ENCODE peak calls at places on chromosomes 12 and 14, in seven cellular contexts. J, U, T, M, K, C and E are unnamed samples.

GRCh38 chr12:51675062-51675803 is 84.2 kb downstream of the SCN8A start:
- DNase-seq in J (no peak), K (no peak), C (no peak), M (no peak), T (no peak), U (no peak), E (no peak)

GRCh38 chr14:83173687-83174086 is 1640.0 kb upstream of the SEL1L start:
- DNase-seq in U (no peak), T (no peak), K (no peak), C (no peak), M (no peak), J (peak), E (no peak)

GRCh38 chr14:38549549-38549948 is 293.7 kb upstream of the CLEC14A start:
- DNase-seq in J (no peak), M (no peak), C (no peak), U (no peak), K (no peak), T (no peak), E (no peak)

GRCh38 chr12:121792607-121793500 is 634 bp downstream of the RHOF start:
- DNase-seq in T (no peak), C (no peak), K (no peak), M (peak), J (no peak), U (no peak), E (peak)

GRCh38 chr12:42270596-42270995 is 32.5 kb upstream of the YAF2 start:
- DNase-seq in M (no peak), K (no peak), T (no peak), C (no peak), J (no peak), U (no peak), E (no peak)

GRCh38 chr14:22070119-22070982 is 396.7 kb upstream of the OR4E1 start:
- DNase-seq in J (no peak), K (peak), T (no peak), C (peak), M (peak), U (no peak), E (peak)

GRCh38 chr14:56195219-56195618 is 77.0 kb downstream of the PELI2 start:
- DNase-seq in U (no peak), K (peak), M (no peak), T (no peak), C (no peak), J (no peak), E (no peak)

GRCh38 chr12:56487448-56488040 is 417 bp downstream of the GLS2 start:
- DNase-seq in C (peak), K (peak), U (no peak), M (peak), T (no peak), J (no peak), E (peak)

GRCh38 chr14:33509927-33510535 is 440.8 kb downstream of the EGLN3 start:
- DNase-seq in J (no peak), M (no peak), U (no peak), T (no peak), C (no peak), K (no peak), E (no peak)

GRCh38 chr14:65095633-65096205 is 6.6 kb downstream of the MAX start:
- DNase-seq in T (no peak), K (no peak), U (peak), M (no peak), C (peak), J (peak), E (no peak)

GRCh38 chr12:50655374-50655921 is 108.5 kb upstream of the ATF1 start:
- DNase-seq in K (no peak), C (no peak), T (no peak), J (no peak), M (no peak), U (no peak), E (no peak)

GRCh38 chr12:34401659-34402227 is 379.4 kb downstream of the ALG10 start:
- DNase-seq in C (peak), K (no peak), M (peak), T (no peak), J (no peak), U (no peak), E (peak)

GRCh38 chr14:33959692-33960151 is 8.8 kb upstream of the EGLN3 start:
- DNase-seq in J (no peak), T (no peak), K (peak), C (no peak), M (peak), U (no peak), E (no peak)

GRCh38 chr12:24546661-24547060 is 402.2 kb downstream of the BCAT1 start:
- DNase-seq in U (no peak), T (no peak), C (no peak), M (no peak), K (no peak), J (no peak), E (no peak)

GRCh38 chr14:100438271-100438670 is 115.1 kb downstream of the SLC25A47 start:
- DNase-seq in C (no peak), U (no peak), K (no peak), T (no peak), M (no peak), J (no peak), E (no peak)

GRCh38 chr12:132588319-132588718 is 22.1 kb downstream of the LRCOL1 start:
- DNase-seq in K (no peak), M (no peak), T (no peak), C (peak), J (no peak), U (no peak), E (no peak)

GRCh38 chr12:70920251-70920851 is at the start of gene PTPRR:
- DNase-seq in T (no peak), K (peak), U (no peak), M (peak), J (no peak), C (no peak), E (no peak)

GRCh38 chr12:80565276-80565675 is 121.2 kb downstream of the PTPRQ start:
- DNase-seq in J (peak), T (no peak), U (peak), M (no peak), C (no peak), K (no peak), E (no peak)

GRCh38 chr14:57136669-57137068 is 132.0 kb downstream of the EXOC5 start:
- DNase-seq in J (no peak), K (no peak), C (peak), U (no peak), M (peak), T (no peak), E (no peak)

GRCh38 chr12:3770891-3771290 is 18.0 kb upstream of the CRACR2A start:
- DNase-seq in M (no peak), T (no peak), K (no peak), J (peak), U (no peak), C (no peak), E (no peak)

GRCh38 chr14:44029933-44030332 is 477.1 kb downstream of the FSCB start:
- DNase-seq in J (no peak), M (no peak), U (no peak), C (no peak), T (no peak), K (no peak), E (no peak)

GRCh38 chr12:88553941-88554658 is 26.2 kb downstream of the KITLG start:
- DNase-seq in K (peak), T (no peak), C (no peak), U (no peak), M (no peak), J (peak), E (no peak)

GRCh38 chr14:101288436-101289229 is 272.7 kb upstream of the DIO3 start:
- DNase-seq in C (peak), U (no peak), K (no peak), M (no peak), T (no peak), J (no peak), E (no peak)

GRCh38 chr14:74160763-74161162 is 76.0 kb downstream of the LIN52 start:
- DNase-seq in J (no peak), T (no peak), M (no peak), C (no peak), K (no peak), U (no peak), E (no peak)

GRCh38 chr12:3076730-3077571 is at the start of gene TSPAN9:
- DNase-seq in U (no peak), M (peak), K (peak), T (no peak), J (peak), C (peak), E (peak)

GRCh38 chr12:57744777-57745484 is at the start of gene TSPAN31:
- DNase-seq in K (peak), T (peak), M (peak), J (peak), U (peak), C (peak), E (peak)

GRCh38 chr14:37142835-37143499 is 29.4 kb downstream of the SLC25A21 start:
- DNase-seq in T (no peak), U (peak), C (no peak), M (no peak), K (peak), J (peak), E (no peak)

GRCh38 chr12:40907115-40907521 is 214.9 kb downstream of the CNTN1 start:
- DNase-seq in U (no peak), K (no peak), T (no peak), J (peak), C (no peak), M (no peak), E (no peak)

GRCh38 chr12:121428883-121429282 is 29.0 kb downstream of the RNF34 start:
- DNase-seq in J (no peak), T (no peak), C (no peak), M (no peak), U (no peak), K (no peak), E (no peak)

GRCh38 chr12:75852143-75852542 is 179.4 kb downstream of the PHLDA1 start:
- DNase-seq in T (no peak), U (no peak), M (no peak), J (peak), K (no peak), C (no peak), E (no peak)

GRCh38 chr12:88753074-88753473 is 172.8 kb upstream of the KITLG start:
- DNase-seq in J (peak), K (no peak), C (no peak), U (no peak), M (no peak), T (no peak), E (no peak)

GRCh38 chr14:101584049-101584859 is 23.0 kb downstream of the DIO3 start:
- DNase-seq in C (peak), J (no peak), T (no peak), M (peak), K (no peak), U (no peak), E (peak)

GRCh38 chr12:119788783-119789182 is 88.3 kb downstream of the CIT start:
- DNase-seq in M (no peak), J (peak), T (no peak), K (no peak), C (no peak), U (no peak), E (no peak)

GRCh38 chr14:63308723-63309317 is 9.9 kb downstream of the GPHB5 start:
- DNase-seq in J (peak), K (peak), C (no peak), U (no peak), M (peak), T (no peak), E (no peak)

GRCh38 chr12:50685641-50686040 is 78.3 kb upstream of the ATF1 start:
- DNase-seq in U (no peak), M (no peak), J (no peak), T (no peak), K (no peak), C (no peak), E (no peak)

GRCh38 chr12:111753144-111753881 is 13.4 kb upstream of the ALDH2 start:
- DNase-seq in M (peak), C (peak), K (peak), J (peak), U (peak), T (no peak), E (peak)

GRCh38 chr12:62910549-62911169 is 24.3 kb downstream of the PPM1H start:
- DNase-seq in M (peak), U (no peak), K (no peak), T (no peak), J (no peak), C (no peak), E (no peak)

GRCh38 chr12:9039397-9039977 is 50.1 kb downstream of the KLRG1 start:
- DNase-seq in C (no peak), U (peak), M (no peak), K (peak), T (peak), J (peak), E (no peak)

GRCh38 chr12:13379531-13379930 is 183.0 kb downstream of the EMP1 start:
- DNase-seq in U (no peak), K (peak), T (no peak), M (peak), J (no peak), C (no peak), E (no peak)

GRCh38 chr12:67070307-67070600 is 198.9 kb upstream of the CAND1 start:
- DNase-seq in K (no peak), M (no peak), U (no peak), C (no peak), J (no peak), T (no peak), E (no peak)

GRCh38 chr14:52312872-52313492 is 1.1 kb upstream of the PTGER2 start:
- DNase-seq in T (no peak), J (peak), U (no peak), K (no peak), C (no peak), M (no peak), E (no peak)

GRCh38 chr14:52313493-52313881 is 625 bp upstream of the PTGER2 start:
- DNase-seq in C (no peak), J (peak), U (no peak), K (no peak), M (no peak), T (no peak), E (no peak)

GRCh38 chr14:52314521-52315354 is 626 bp downstream of the PTGER2 start:
- DNase-seq in K (peak), C (peak), M (peak), U (no peak), J (peak), T (no peak), E (peak)

GRCh38 chr14:52313903-52314481 is at the start of gene PTGER2:
- DNase-seq in C (peak), T (no peak), J (peak), K (peak), M (peak), U (peak), E (peak)

DNA sequence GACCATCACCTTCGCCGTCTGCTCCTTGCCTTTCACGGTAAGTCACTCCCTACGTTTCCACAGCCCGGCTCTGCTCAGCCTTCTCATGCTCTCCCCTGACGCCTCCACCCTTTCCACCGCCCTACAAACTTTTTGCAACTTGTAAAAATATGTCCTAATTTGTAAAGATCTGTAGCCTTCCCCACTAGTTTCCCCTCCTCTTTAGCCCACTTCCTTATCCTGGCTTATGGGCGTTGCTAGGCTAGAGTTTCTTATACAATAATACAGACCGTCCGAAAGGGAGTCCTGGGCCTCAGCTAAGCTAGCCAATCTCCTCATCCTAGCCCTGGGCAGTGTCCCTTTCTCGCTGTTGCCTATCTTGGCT is 1.2 kb downstream of the PTGER2 start:
- DNase-seq in T (no peak), K (peak), M (no peak), J (peak), C (no peak), U (no peak), E (no peak)
- H3K4me3 ChIP-seq in T (peak), K (peak), M (peak), J (peak), C (peak), U (peak), E (peak)

DNA sequence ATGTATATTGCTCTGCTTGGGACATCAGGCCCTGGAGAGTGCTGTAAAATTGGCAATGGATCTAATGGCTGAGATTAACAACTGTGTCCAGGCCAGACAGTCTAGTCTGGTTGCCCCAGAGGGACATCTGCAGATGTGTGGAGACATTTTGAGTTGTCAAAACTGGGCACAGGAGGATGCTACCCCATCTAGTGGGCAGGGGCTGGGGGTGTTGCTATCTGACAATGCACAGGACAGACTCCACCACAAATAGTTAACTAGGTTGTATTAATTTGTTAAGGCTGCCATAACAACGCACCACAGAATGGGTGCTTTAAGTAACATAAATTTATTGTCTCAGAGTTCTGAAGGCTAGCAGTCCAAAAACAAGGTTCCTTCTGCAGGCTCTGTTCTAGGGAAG is 302.5 kb upstream of the AMIGO2 start:
- DNase-seq in K (no peak), U (no peak), T (no peak), C (no peak), J (no peak), M (no peak), E (no peak)
- TF ChIP-seq CTCF in K (peak), U (no peak), T (no peak), C (no peak), J (no peak), M (peak), E (no peak)

DNA sequence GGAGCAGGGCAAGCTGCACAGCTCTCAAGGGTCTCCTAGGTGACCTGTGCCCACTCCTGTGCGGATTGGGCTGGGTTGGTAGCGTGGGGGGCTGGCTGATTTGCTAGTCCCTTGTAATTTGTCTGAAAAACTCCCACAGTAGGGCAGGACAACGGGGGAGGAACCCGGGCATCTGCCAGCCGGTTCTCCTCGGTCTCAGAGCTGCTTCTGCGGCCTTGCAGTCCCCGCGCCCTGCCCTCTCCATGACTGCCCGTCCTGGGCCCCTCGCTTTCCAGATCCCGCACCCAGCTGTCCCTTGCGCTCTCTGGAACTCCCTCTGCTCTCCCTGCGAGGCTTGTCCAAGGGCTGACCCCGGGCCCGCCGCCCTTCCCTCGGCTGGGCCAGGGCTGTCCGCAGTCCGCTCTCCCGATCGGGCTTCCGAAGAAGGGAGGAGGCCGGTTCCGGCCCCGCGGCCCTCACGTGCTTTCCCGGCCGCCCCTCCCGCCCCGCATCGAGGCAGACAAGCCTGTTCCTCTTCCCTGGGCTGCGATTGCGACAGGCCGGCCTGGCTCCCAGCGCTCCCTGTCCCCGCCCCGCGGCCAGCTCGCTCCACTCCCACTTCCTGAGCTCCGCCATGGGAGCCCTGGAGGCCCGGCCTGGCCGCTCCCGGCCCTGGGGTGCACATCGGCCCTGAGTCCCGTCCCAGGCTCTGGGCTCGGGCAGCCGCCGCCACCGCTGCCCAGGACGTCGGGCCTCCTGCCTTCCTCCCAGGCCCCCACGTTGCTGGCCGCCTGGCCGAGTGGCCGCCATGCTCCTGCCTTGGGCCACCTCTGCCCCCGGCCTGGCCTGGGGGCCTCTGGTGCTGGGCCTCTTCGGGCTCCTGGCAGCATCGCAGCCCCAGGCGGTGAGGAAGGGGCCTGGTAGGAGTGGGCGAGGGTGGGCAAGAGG is at the start of gene LTBR:
- DNase-seq in C (peak), T (no peak), U (peak), J (peak), K (peak), M (peak), E (peak)
- H3K27ac ChIP-seq in C (peak), T (no peak), U (peak), J (peak), K (no peak), M (no peak), E (peak)

GRCh38 chr14:61034416-61035100 is 53.5 kb downstream of the SLC38A6 start:
- DNase-seq in C (no peak), K (no peak), T (no peak), J (no peak), M (no peak), U (no peak), E (no peak)
- H3K4me3 ChIP-seq in C (no peak), K (no peak), T (no peak), J (no peak), M (no peak), U (no peak), E (no peak)

GRCh38 chr12:49018282-49019119 is at the start of gene PRKAG1:
- DNase-seq in T (peak), J (peak), M (peak), K (peak), C (peak), U (peak), E (peak)
- TF ChIP-seq CTCF in T (peak), J (peak), M (peak), K (peak), C (peak), U (peak), E (peak)

DNA sequence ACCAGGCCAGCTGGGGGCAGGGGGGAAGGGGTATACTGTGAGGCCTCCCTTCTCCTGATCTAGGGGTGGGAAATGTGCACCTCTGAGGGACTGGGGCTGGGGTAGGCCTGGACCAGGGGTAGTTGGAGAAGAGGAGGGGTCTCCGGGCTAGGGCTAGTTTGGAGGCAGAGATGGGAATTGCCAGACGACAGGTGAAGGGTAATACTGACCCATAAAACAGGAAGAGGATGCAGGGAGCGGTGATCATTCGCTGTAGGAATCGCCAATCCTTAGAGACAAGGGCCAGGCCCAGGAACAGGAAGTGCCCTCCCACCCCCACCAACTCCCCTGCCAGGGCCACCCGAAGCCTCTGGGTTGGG is 4.4 kb downstream of the SLC22A17 start:
- DNase-seq in U (no peak), C (no peak), K (no peak), T (no peak), M (no peak), J (no peak), E (no peak)
- H3K27ac ChIP-seq in U (no peak), C (no peak), K (no peak), T (no peak), M (no peak), J (no peak), E (no peak)